ENCODE peak calls at places on chromosomes 7 and 10, in four cellular contexts. One of them, this sample, is unnamed.
A peak's percentile ranks its signal among the peaks of the same experiment; 100 is the strongest.

GRCh38 chr7:151789380-151789947 is 87.5 kb downstream of the PRKAG2 start:
- DNase-seq in HepG2: no peak
- DNase-seq in K562: no peak
- DNase-seq in GM12878: no peak
- DNase-seq in this sample: no peak

GRCh38 chr10:75957321-75957720 is 525.9 kb downstream of the LRMDA start:
- DNase-seq in HepG2: no peak
- DNase-seq in K562: no peak
- DNase-seq in GM12878: no peak
- DNase-seq in this sample: no peak

GRCh38 chr7:149494738-149495368 is 2.8 kb downstream of the ZNF746 start:
- DNase-seq in HepG2: peak; percentile 62
- DNase-seq in K562: peak; percentile 59
- DNase-seq in GM12878: no peak
- DNase-seq in this sample: no peak

GRCh38 chr10:43820663-43821062 is 172.0 kb upstream of the ZNF32 start:
- DNase-seq in HepG2: no peak
- DNase-seq in K562: no peak
- DNase-seq in GM12878: no peak
- DNase-seq in this sample: no peak

GRCh38 chr7:127900735-127901685 is 130.2 kb downstream of the LRRC4 start:
- DNase-seq in HepG2: no peak
- DNase-seq in K562: no peak
- DNase-seq in GM12878: peak; percentile 60
- DNase-seq in this sample: no peak

GRCh38 chr10:28587970-28588290 is 55.0 kb downstream of the WAC start:
- DNase-seq in HepG2: no peak
- DNase-seq in K562: peak; percentile 17
- DNase-seq in GM12878: no peak
- DNase-seq in this sample: no peak

GRCh38 chr7:68511281-68511680 is 1087.0 kb upstream of the AUTS2 start:
- DNase-seq in HepG2: no peak
- DNase-seq in K562: no peak
- DNase-seq in GM12878: no peak
- DNase-seq in this sample: peak; percentile 10

GRCh38 chr10:122164815-122165491 is 106.1 kb upstream of the BTBD16 start:
- DNase-seq in HepG2: peak; percentile 90
- DNase-seq in K562: no peak
- DNase-seq in GM12878: no peak
- DNase-seq in this sample: no peak

GRCh38 chr7:74069790-74070618 is 13.6 kb upstream of the LIMK1 start:
- DNase-seq in HepG2: no peak
- DNase-seq in K562: no peak
- DNase-seq in GM12878: no peak
- DNase-seq in this sample: no peak

GRCh38 chr7:44176486-44176885 is 12.8 kb downstream of the GCK start:
- DNase-seq in HepG2: no peak
- DNase-seq in K562: no peak
- DNase-seq in GM12878: no peak
- DNase-seq in this sample: no peak

GRCh38 chr10:56346845-56347415 is 14.1 kb downstream of the ZWINT start:
- DNase-seq in HepG2: no peak
- DNase-seq in K562: no peak
- DNase-seq in GM12878: no peak
- DNase-seq in this sample: no peak

GRCh38 chr7:116706668-116707126 is 34.7 kb downstream of the MET start:
- DNase-seq in HepG2: no peak
- DNase-seq in K562: no peak
- DNase-seq in GM12878: no peak
- DNase-seq in this sample: no peak

GRCh38 chr10:93204494-93205485 is 131.1 kb downstream of the CYP26A1 start:
- DNase-seq in HepG2: no peak
- DNase-seq in K562: no peak
- DNase-seq in GM12878: no peak
- DNase-seq in this sample: no peak

GRCh38 chr7:108442039-108442568 is 14.1 kb downstream of the NRCAM start:
- DNase-seq in HepG2: no peak
- DNase-seq in K562: no peak
- DNase-seq in GM12878: no peak
- DNase-seq in this sample: no peak

GRCh38 chr7:143493755-143494154 is 16.1 kb downstream of the TAS2R41 start:
- DNase-seq in HepG2: no peak
- DNase-seq in K562: no peak
- DNase-seq in GM12878: no peak
- DNase-seq in this sample: no peak

GRCh38 chr10:73819513-73820093 is 8.2 kb upstream of the NDST2 start:
- DNase-seq in HepG2: no peak
- DNase-seq in K562: peak; percentile 30
- DNase-seq in GM12878: no peak
- DNase-seq in this sample: peak; percentile 46

GRCh38 chr7:155356323-155357105 is 58.8 kb downstream of the INSIG1 start:
- DNase-seq in HepG2: peak; percentile 7
- DNase-seq in K562: peak; percentile 52
- DNase-seq in GM12878: no peak
- DNase-seq in this sample: peak; percentile 61

GRCh38 chr10:62632071-62632809 is 172.3 kb upstream of the ADO start:
- DNase-seq in HepG2: no peak
- DNase-seq in K562: no peak
- DNase-seq in GM12878: peak; percentile 80
- DNase-seq in this sample: no peak

GRCh38 chr7:157409149-157409752 is 72.4 kb downstream of the DNAJB6 start:
- DNase-seq in HepG2: no peak
- DNase-seq in K562: no peak
- DNase-seq in GM12878: no peak
- DNase-seq in this sample: no peak

GRCh38 chr10:120584786-120585185 is 127.8 kb downstream of the PLPP4 start:
- DNase-seq in HepG2: no peak
- DNase-seq in K562: no peak
- DNase-seq in GM12878: no peak
- DNase-seq in this sample: no peak

DNA sequence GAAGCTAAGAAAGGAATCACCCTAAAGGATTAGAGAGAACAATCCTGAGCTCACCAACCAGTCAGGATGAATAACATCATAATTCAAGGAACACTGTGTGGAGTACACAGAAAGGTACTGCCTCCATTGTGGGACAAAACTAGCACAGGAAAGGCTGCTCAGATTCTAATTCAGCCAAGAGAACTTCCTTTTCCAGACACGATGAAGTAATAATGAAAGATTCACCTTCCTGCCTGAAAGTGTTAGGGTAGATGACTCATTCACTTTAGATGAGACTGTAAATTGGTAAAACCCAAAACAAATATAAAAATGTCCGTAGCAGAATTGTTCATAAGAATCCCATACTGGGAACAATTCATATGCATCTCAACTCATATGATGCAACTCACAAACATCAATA is 167.2 kb downstream of the CDC14C start:
- DNase-seq in HepG2: no peak
- DNase-seq in K562: no peak
- DNase-seq in GM12878: no peak
- DNase-seq in this sample: no peak
- TF ChIP-seq TCF7 in HepG2: no peak
- TF ChIP-seq TCF7 in K562: no peak
- TF ChIP-seq TCF7 in GM12878: no peak
- TF ChIP-seq TCF7 in this sample: no peak

GRCh38 chr7:16298221-16298620 is 123.1 kb downstream of the CRPPA start:
- DNase-seq in HepG2: no peak
- DNase-seq in K562: no peak
- DNase-seq in GM12878: no peak
- DNase-seq in this sample: no peak

GRCh38 chr7:16293669-16294425 is 127.5 kb downstream of the CRPPA start:
- DNase-seq in HepG2: no peak
- DNase-seq in K562: no peak
- DNase-seq in GM12878: no peak
- DNase-seq in this sample: no peak

GRCh38 chr7:16301251-16301650 is 120.1 kb downstream of the CRPPA start:
- DNase-seq in HepG2: no peak
- DNase-seq in K562: no peak
- DNase-seq in GM12878: no peak
- DNase-seq in this sample: no peak

GRCh38 chr7:16299853-16300252 is 121.5 kb downstream of the CRPPA start:
- DNase-seq in HepG2: no peak
- DNase-seq in K562: no peak
- DNase-seq in GM12878: no peak
- DNase-seq in this sample: no peak

DNA sequence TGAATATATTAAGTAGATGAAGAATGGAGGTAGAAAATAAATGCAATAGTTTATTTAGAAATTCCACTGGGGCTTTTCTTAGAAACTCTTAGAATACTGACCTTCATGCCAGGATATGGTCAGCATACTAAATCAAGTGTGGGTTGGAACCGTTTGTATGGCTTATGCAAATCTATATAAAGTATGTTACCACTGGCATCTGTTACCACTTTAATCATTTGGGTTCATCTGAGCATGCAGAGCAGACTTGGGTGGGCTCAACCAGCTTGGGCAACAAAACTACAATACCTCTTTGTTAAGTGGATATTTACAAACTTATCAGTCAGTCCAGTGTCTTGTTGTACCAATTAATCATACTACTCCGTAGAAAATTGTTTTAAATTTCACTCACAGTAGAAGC is 125.8 kb downstream of the CRPPA start:
- DNase-seq in HepG2: no peak
- DNase-seq in K562: no peak
- DNase-seq in GM12878: no peak
- DNase-seq in this sample: no peak
- TF ChIP-seq CREB1 in HepG2: no peak
- TF ChIP-seq CREB1 in K562: no peak
- TF ChIP-seq CREB1 in GM12878: no peak
- TF ChIP-seq CREB1 in this sample: no peak

DNA sequence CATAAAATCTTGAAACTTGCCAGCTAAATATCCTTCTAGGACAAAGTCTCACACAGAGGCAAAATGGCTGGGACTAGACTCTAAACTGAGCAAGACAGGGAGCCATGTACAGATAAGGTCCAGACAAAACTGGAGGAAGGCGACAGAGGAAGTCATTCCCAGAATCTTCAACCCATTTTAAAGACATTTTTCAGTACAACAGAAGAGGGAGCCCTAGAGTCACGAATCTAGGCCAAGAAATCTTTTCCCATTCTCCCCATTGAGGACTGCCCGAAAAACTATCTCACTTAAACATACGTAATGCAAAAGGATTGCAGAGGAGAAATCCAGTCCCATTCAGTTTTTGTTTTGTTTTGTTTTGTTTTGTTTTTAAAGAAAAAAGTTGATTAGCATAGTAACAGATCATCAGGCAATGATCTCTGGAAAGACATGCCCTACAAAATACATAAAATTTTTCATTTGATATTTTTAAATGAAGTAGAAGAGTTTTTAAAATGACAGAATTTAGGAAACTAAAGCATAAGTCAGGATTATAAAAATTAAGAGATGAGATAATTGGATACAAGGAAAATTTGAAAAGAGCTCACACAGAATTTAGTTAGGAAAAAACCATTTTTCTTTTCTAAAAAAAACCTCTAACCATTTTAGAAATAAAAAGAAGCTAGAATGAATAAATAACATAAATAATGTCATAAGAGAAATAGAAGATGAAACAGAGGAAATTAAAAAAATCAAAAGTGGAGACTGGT is 16.9 kb upstream of the PRF1 start:
- DNase-seq in HepG2: no peak
- DNase-seq in K562: peak; percentile 86
- DNase-seq in GM12878: no peak
- DNase-seq in this sample: no peak
- TF ChIP-seq NR2C2 in HepG2: no peak
- TF ChIP-seq NR2C2 in K562: no peak
- TF ChIP-seq NR2C2 in GM12878: no peak
- TF ChIP-seq NR2C2 in this sample: no peak

DNA sequence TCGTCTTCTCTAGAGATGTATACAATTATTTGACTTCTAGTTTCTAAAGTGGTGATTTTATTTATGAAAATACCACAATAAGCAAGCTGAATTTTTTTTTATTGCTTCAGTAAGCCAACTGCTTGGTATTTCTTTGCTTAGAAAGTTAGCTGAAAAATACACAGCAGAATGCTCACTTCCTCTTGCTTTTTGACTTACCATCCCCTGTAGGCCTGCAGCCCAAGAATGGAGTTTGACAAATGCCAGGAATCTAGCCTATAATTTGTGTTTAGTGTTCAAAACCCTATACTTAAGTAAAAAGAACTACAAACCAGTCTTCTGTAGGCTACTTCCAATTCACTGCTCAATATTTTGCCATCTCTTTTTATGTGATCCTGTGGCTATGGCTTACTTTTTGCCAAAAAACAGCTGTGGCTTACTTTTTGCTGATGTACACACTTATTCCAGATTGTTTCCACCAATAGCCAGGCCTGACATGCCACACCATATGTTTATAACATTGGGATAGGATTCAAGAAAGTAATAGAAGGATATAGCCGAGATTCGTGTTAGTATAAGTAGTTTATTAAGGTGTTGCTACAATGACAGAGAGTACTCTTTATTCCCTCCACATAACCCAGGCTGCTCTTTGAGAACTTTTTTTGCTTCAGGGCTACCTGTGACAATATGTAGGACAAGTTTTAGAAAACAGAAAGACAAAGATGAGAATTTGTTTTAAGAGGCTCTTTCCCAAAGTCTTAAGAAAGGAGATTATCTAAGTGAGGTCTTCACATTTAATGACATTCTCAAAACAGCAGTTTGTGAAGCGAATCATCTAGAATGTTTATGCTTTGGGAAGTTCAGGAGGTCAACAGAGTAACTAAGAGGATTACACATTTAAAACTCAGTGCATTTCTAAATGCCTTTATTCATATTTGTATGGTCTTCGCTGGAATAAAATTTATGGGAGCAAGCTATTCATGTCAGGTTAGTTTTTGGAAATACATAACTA is 263.9 kb upstream of the FZD1 start:
- DNase-seq in HepG2: no peak
- DNase-seq in K562: no peak
- DNase-seq in GM12878: no peak
- DNase-seq in this sample: no peak
- TF ChIP-seq TCF7 in HepG2: no peak
- TF ChIP-seq TCF7 in K562: no peak
- TF ChIP-seq TCF7 in GM12878: no peak
- TF ChIP-seq TCF7 in this sample: no peak

GRCh38 chr7:134622303-134622995 is 24.2 kb upstream of the BPGM start:
- DNase-seq in HepG2: no peak
- DNase-seq in K562: no peak
- DNase-seq in GM12878: no peak
- DNase-seq in this sample: no peak
- TF ChIP-seq CREB1 in HepG2: no peak
- TF ChIP-seq CREB1 in K562: no peak
- TF ChIP-seq CREB1 in GM12878: no peak
- TF ChIP-seq CREB1 in this sample: no peak

GRCh38 chr7:142012825-142013506 is 17.3 kb downstream of the MGAM start:
- DNase-seq in HepG2: no peak
- DNase-seq in K562: no peak
- DNase-seq in GM12878: no peak
- DNase-seq in this sample: peak; percentile 15
- TF ChIP-seq NR2C2 in HepG2: no peak
- TF ChIP-seq NR2C2 in K562: no peak
- TF ChIP-seq NR2C2 in GM12878: no peak
- TF ChIP-seq NR2C2 in this sample: no peak

GRCh38 chr7:27096756-27097514 is 1.1 kb upstream of the HOXA1 start:
- DNase-seq in HepG2: no peak
- DNase-seq in K562: no peak
- DNase-seq in GM12878: no peak
- DNase-seq in this sample: no peak
- TF ChIP-seq TCF7 in HepG2: no peak
- TF ChIP-seq TCF7 in K562: no peak
- TF ChIP-seq TCF7 in GM12878: no peak
- TF ChIP-seq TCF7 in this sample: no peak

GRCh38 chr10:3095373-3096139 is 28.2 kb downstream of the PFKP start:
- DNase-seq in HepG2: peak; percentile 89
- DNase-seq in K562: peak; percentile 86
- DNase-seq in GM12878: peak; percentile 25
- DNase-seq in this sample: no peak
- TF ChIP-seq CREB1 in HepG2: peak; percentile 46
- TF ChIP-seq CREB1 in K562: no peak
- TF ChIP-seq CREB1 in GM12878: no peak
- TF ChIP-seq CREB1 in this sample: no peak

This sample was measured in WTC11.